ENCODE peak calls at places on chromosomes 2 and 18, in seven cellular contexts. One of them, this sample, is unnamed.

GRCh38 chr18:69397096-69397495 is 3.6 kb upstream of the DOK6 start:
- DNase-seq in HCT116: peak
- DNase-seq in HepG2: no peak
- DNase-seq in H1: no peak
- DNase-seq in SK-N-SH: no peak
- DNase-seq in K562: no peak
- DNase-seq in GM12878: no peak
- DNase-seq in this sample: no peak

GRCh38 chr2:228869601-228870264 is 401.4 kb downstream of the PID1 start:
- DNase-seq in HCT116: no peak
- DNase-seq in HepG2: no peak
- DNase-seq in H1: no peak
- DNase-seq in SK-N-SH: no peak
- DNase-seq in K562: no peak
- DNase-seq in GM12878: no peak
- DNase-seq in this sample: no peak

GRCh38 chr18:45870419-45870818 is 44.9 kb downstream of the SIGLEC15 start:
- DNase-seq in HCT116: no peak
- DNase-seq in HepG2: no peak
- DNase-seq in H1: no peak
- DNase-seq in SK-N-SH: no peak
- DNase-seq in K562: no peak
- DNase-seq in GM12878: no peak
- DNase-seq in this sample: no peak

GRCh38 chr18:76364282-76365259 is 130.5 kb downstream of the ZNF516 start:
- DNase-seq in HCT116: no peak
- DNase-seq in HepG2: no peak
- DNase-seq in H1: no peak
- DNase-seq in SK-N-SH: no peak
- DNase-seq in K562: no peak
- DNase-seq in GM12878: peak
- DNase-seq in this sample: no peak

GRCh38 chr2:20723543-20723942 is 56.6 kb downstream of the GDF7 start:
- DNase-seq in HCT116: no peak
- DNase-seq in HepG2: no peak
- DNase-seq in H1: no peak
- DNase-seq in SK-N-SH: no peak
- DNase-seq in K562: no peak
- DNase-seq in GM12878: no peak
- DNase-seq in this sample: no peak

GRCh38 chr18:14086459-14087231 is 45.6 kb downstream of the ZNF519 start:
- DNase-seq in HCT116: no peak
- DNase-seq in HepG2: peak
- DNase-seq in H1: peak
- DNase-seq in SK-N-SH: peak
- DNase-seq in K562: peak
- DNase-seq in GM12878: no peak
- DNase-seq in this sample: peak

GRCh38 chr2:159030674-159031380 is 62.4 kb downstream of the TANC1 start:
- DNase-seq in HCT116: peak
- DNase-seq in HepG2: peak
- DNase-seq in H1: peak
- DNase-seq in SK-N-SH: peak
- DNase-seq in K562: peak
- DNase-seq in GM12878: no peak
- DNase-seq in this sample: peak

GRCh38 chr2:239824051-239824694 is 201.0 kb downstream of the NDUFA10 start:
- DNase-seq in HCT116: peak
- DNase-seq in HepG2: peak
- DNase-seq in H1: peak
- DNase-seq in SK-N-SH: peak
- DNase-seq in K562: peak
- DNase-seq in GM12878: no peak
- DNase-seq in this sample: peak

GRCh38 chr2:174012347-174013309 is 47.5 kb upstream of the SP3 start:
- DNase-seq in HCT116: no peak
- DNase-seq in HepG2: no peak
- DNase-seq in H1: no peak
- DNase-seq in SK-N-SH: no peak
- DNase-seq in K562: no peak
- DNase-seq in GM12878: no peak
- DNase-seq in this sample: no peak

GRCh38 chr2:173749315-173749714 is 215.9 kb downstream of the SP3 start:
- DNase-seq in HCT116: peak
- DNase-seq in HepG2: peak
- DNase-seq in H1: no peak
- DNase-seq in SK-N-SH: no peak
- DNase-seq in K562: no peak
- DNase-seq in GM12878: no peak
- DNase-seq in this sample: no peak

GRCh38 chr2:207243601-207244000 is 77.9 kb upstream of the KLF7 start:
- DNase-seq in HCT116: no peak
- DNase-seq in HepG2: no peak
- DNase-seq in H1: no peak
- DNase-seq in SK-N-SH: no peak
- DNase-seq in K562: no peak
- DNase-seq in GM12878: no peak
- DNase-seq in this sample: no peak

GRCh38 chr2:96113951-96114350 is 2.4 kb downstream of the ADRA2B start:
- DNase-seq in HCT116: no peak
- DNase-seq in HepG2: no peak
- DNase-seq in H1: no peak
- DNase-seq in SK-N-SH: no peak
- DNase-seq in K562: no peak
- DNase-seq in GM12878: no peak
- DNase-seq in this sample: no peak

GRCh38 chr18:28086530-28087172 is 90.3 kb downstream of the CDH2 start:
- DNase-seq in HCT116: no peak
- DNase-seq in HepG2: peak
- DNase-seq in H1: no peak
- DNase-seq in SK-N-SH: no peak
- DNase-seq in K562: no peak
- DNase-seq in GM12878: no peak
- DNase-seq in this sample: no peak

GRCh38 chr2:207505728-207506127 is 24.0 kb upstream of the CREB1 start:
- DNase-seq in HCT116: no peak
- DNase-seq in HepG2: no peak
- DNase-seq in H1: no peak
- DNase-seq in SK-N-SH: no peak
- DNase-seq in K562: no peak
- DNase-seq in GM12878: no peak
- DNase-seq in this sample: no peak

GRCh38 chr18:31241900-31242409 is 76.0 kb upstream of the DSG1 start:
- DNase-seq in HCT116: peak
- DNase-seq in HepG2: peak
- DNase-seq in H1: peak
- DNase-seq in SK-N-SH: peak
- DNase-seq in K562: peak
- DNase-seq in GM12878: no peak
- DNase-seq in this sample: peak

GRCh38 chr18:274313-274712 is 6.5 kb upstream of the THOC1 start:
- DNase-seq in HCT116: no peak
- DNase-seq in HepG2: no peak
- DNase-seq in H1: no peak
- DNase-seq in SK-N-SH: no peak
- DNase-seq in K562: no peak
- DNase-seq in GM12878: no peak
- DNase-seq in this sample: no peak

GRCh38 chr2:222707689-222708273 is 36.3 kb downstream of the MOGAT1 start:
- DNase-seq in HCT116: no peak
- DNase-seq in HepG2: peak
- DNase-seq in H1: no peak
- DNase-seq in SK-N-SH: no peak
- DNase-seq in K562: no peak
- DNase-seq in GM12878: no peak
- DNase-seq in this sample: no peak

GRCh38 chr2:222707102-222707688 is 35.7 kb downstream of the MOGAT1 start:
- DNase-seq in HCT116: no peak
- DNase-seq in HepG2: peak
- DNase-seq in H1: no peak
- DNase-seq in SK-N-SH: no peak
- DNase-seq in K562: no peak
- DNase-seq in GM12878: no peak
- DNase-seq in this sample: no peak

GRCh38 chr2:222708274-222708710 is 36.8 kb downstream of the MOGAT1 start:
- DNase-seq in HCT116: peak
- DNase-seq in HepG2: peak
- DNase-seq in H1: no peak
- DNase-seq in SK-N-SH: peak
- DNase-seq in K562: peak
- DNase-seq in GM12878: no peak
- DNase-seq in this sample: no peak

GRCh38 chr2:222709191-222709891 is 37.9 kb downstream of the MOGAT1 start:
- DNase-seq in HCT116: peak
- DNase-seq in HepG2: peak
- DNase-seq in H1: no peak
- DNase-seq in SK-N-SH: no peak
- DNase-seq in K562: peak
- DNase-seq in GM12878: no peak
- DNase-seq in this sample: peak

GRCh38 chr2:222706616-222707015 is 35.2 kb downstream of the MOGAT1 start:
- DNase-seq in HCT116: no peak
- DNase-seq in HepG2: no peak
- DNase-seq in H1: no peak
- DNase-seq in SK-N-SH: no peak
- DNase-seq in K562: no peak
- DNase-seq in GM12878: no peak
- DNase-seq in this sample: no peak
- TF ChIP-seq JUND in HCT116: no peak
- TF ChIP-seq JUND in HepG2: no peak
- TF ChIP-seq JUND in H1: no peak
- TF ChIP-seq JUND in SK-N-SH: no peak
- TF ChIP-seq JUND in K562: no peak
- TF ChIP-seq JUND in GM12878: no peak
- TF ChIP-seq JUND in this sample: no peak

DNA sequence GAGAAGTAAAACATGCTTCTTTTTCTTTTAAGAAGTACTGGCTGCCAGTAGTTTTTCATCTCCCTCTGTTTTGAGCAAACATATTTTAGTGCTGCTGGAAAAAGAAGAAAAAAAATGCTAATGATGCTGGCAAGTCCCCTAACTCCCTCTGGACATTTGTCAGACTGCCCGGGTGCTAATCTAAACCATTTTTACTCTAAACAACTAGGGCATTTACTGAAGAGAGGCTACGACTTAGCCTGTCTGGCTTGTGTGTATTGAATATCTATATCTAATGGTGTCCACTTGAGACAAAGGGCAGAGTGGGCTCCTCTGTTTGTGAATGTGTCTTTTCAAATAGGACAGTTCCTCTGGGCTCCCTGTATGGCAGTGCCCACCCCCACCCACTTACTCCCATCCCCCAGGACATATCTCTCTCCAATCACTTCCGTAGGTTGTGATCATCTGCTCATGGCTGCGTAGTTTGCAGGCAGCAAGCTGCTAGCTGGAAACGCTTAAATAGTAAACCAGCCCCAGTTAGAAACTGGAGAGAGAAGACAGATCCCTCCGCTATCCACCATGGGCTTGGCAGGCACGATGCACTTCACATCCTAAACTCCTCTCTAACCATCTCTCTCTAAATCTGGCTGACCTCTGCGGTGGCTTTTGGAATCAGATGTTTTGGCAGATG is 58.4 kb downstream of the DOCK10 start:
- DNase-seq in HCT116: no peak
- DNase-seq in HepG2: no peak
- DNase-seq in H1: no peak
- DNase-seq in SK-N-SH: peak
- DNase-seq in K562: no peak
- DNase-seq in GM12878: no peak
- DNase-seq in this sample: no peak
- TF ChIP-seq JUND in HCT116: no peak
- TF ChIP-seq JUND in HepG2: no peak
- TF ChIP-seq JUND in H1: no peak
- TF ChIP-seq JUND in SK-N-SH: no peak
- TF ChIP-seq JUND in K562: no peak
- TF ChIP-seq JUND in GM12878: no peak
- TF ChIP-seq JUND in this sample: no peak

GRCh38 chr2:231124833-231125232 is at the start of gene HTR2B:
- DNase-seq in HCT116: no peak
- DNase-seq in HepG2: no peak
- DNase-seq in H1: no peak
- DNase-seq in SK-N-SH: peak
- DNase-seq in K562: no peak
- DNase-seq in GM12878: no peak
- DNase-seq in this sample: no peak
- TF ChIP-seq JUND in HCT116: no peak
- TF ChIP-seq JUND in HepG2: no peak
- TF ChIP-seq JUND in H1: no peak
- TF ChIP-seq JUND in SK-N-SH: no peak
- TF ChIP-seq JUND in K562: no peak
- TF ChIP-seq JUND in GM12878: no peak
- TF ChIP-seq JUND in this sample: no peak

GRCh38 chr2:136010126-136010525 is 24.7 kb upstream of the DARS1 start:
- DNase-seq in HCT116: no peak
- DNase-seq in HepG2: no peak
- DNase-seq in H1: no peak
- DNase-seq in SK-N-SH: no peak
- DNase-seq in K562: no peak
- DNase-seq in GM12878: no peak
- DNase-seq in this sample: no peak

GRCh38 chr2:136005462-136006205 is 20.2 kb upstream of the DARS1 start:
- DNase-seq in HCT116: no peak
- DNase-seq in HepG2: no peak
- DNase-seq in H1: no peak
- DNase-seq in SK-N-SH: no peak
- DNase-seq in K562: no peak
- DNase-seq in GM12878: no peak
- DNase-seq in this sample: no peak

GRCh38 chr2:136004920-136005319 is 19.5 kb upstream of the DARS1 start:
- DNase-seq in HCT116: no peak
- DNase-seq in HepG2: no peak
- DNase-seq in H1: no peak
- DNase-seq in SK-N-SH: no peak
- DNase-seq in K562: no peak
- DNase-seq in GM12878: no peak
- DNase-seq in this sample: no peak

GRCh38 chr2:136006658-136007057 is 21.2 kb upstream of the DARS1 start:
- DNase-seq in HCT116: no peak
- DNase-seq in HepG2: no peak
- DNase-seq in H1: no peak
- DNase-seq in SK-N-SH: no peak
- DNase-seq in K562: no peak
- DNase-seq in GM12878: no peak
- DNase-seq in this sample: no peak

DNA sequence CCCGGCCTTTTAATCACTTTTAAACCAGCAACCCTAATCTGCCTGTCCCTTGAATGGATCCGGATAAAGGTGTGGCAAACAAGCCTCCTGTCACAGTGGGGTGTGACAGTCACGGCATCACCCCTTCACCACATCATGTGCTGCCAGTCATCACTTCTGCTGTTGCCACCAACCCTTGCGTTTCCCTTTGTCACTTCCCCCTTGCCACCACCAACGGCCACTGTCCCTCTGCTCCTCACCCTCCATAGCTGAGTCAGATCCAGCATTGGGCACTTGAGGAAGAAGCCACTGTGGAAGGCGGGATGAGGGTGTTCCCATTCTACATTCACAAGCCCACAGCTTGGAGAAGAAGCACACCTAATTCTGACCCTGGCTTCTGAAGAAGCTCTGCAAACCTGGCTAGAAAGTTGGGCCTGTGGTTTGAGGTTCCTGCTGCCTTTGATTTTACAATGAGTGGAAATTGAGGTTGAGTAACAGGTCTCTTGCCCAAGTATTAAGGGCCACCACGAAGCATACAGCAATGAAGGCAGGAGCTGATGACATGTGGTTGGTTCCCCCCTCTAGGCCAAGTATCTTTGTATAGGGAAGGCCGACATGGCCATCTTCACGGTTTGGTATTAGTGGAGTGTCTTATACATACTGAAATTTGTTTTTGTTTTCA is 22.9 kb upstream of the DARS1 start:
- DNase-seq in HCT116: no peak
- DNase-seq in HepG2: no peak
- DNase-seq in H1: no peak
- DNase-seq in SK-N-SH: no peak
- DNase-seq in K562: no peak
- DNase-seq in GM12878: no peak
- DNase-seq in this sample: no peak
- TF ChIP-seq JUND in HCT116: no peak
- TF ChIP-seq JUND in HepG2: no peak
- TF ChIP-seq JUND in H1: no peak
- TF ChIP-seq JUND in SK-N-SH: no peak
- TF ChIP-seq JUND in K562: no peak
- TF ChIP-seq JUND in GM12878: no peak
- TF ChIP-seq JUND in this sample: no peak